ENCODE peak calls at places on chromosomes 5 and 9, in six cellular contexts. H, J, L, U, P and F are unnamed samples.

GRCh38 chr9:35350827-35351549 is 138.9 kb upstream of the RUSC2 start:
- DNase-seq in H (peak), J (peak), L (no peak), U (no peak), P (no peak), F (peak)

GRCh38 chr5:41649659-41650058 is 139.3 kb upstream of the PLCXD3 start:
- DNase-seq in H (no peak), J (peak), L (no peak), U (no peak), P (no peak), F (no peak)

GRCh38 chr5:160929906-160930305 is 77.9 kb upstream of the ATP10B start:
- DNase-seq in H (no peak), J (no peak), L (no peak), U (no peak), P (no peak), F (no peak)

GRCh38 chr5:68114641-68115040 is 100.9 kb upstream of the PIK3R1 start:
- DNase-seq in H (peak), J (peak), L (no peak), U (no peak), P (no peak), F (no peak)

GRCh38 chr5:139668064-139668880 is 20.1 kb downstream of the CXXC5 start:
- DNase-seq in H (no peak), J (no peak), L (peak), U (peak), P (peak), F (no peak)

GRCh38 chr5:57650360-57651069 is 167.9 kb upstream of the ACTBL2 start:
- DNase-seq in H (peak), J (peak), L (peak), U (no peak), P (no peak), F (peak)

GRCh38 chr9:74496819-74497749 is at the start of gene RORB:
- DNase-seq in H (peak), J (peak), L (peak), U (peak), P (peak), F (peak)

GRCh38 chr5:159732220-159732619 is 184.1 kb upstream of the ADRA1B start:
- DNase-seq in H (peak), J (no peak), L (no peak), U (no peak), P (no peak), F (no peak)

GRCh38 chr9:125540497-125540896 is 166.5 kb downstream of the MAPKAP1 start:
- DNase-seq in H (no peak), J (no peak), L (no peak), U (no peak), P (no peak), F (no peak)

GRCh38 chr9:35689601-35690446 is at the start of gene TPM2:
- DNase-seq in H (peak), J (peak), L (peak), U (no peak), P (peak), F (peak)

GRCh38 chr9:136014928-136015633 is 53.9 kb upstream of the UBAC1 start:
- DNase-seq in H (no peak), J (no peak), L (no peak), U (peak), P (no peak), F (no peak)
- H3K4me3 ChIP-seq in H (no peak), J (no peak), L (no peak), U (no peak), P (no peak), F (no peak)

GRCh38 chr5:95673076-95673475 is 9.7 kb downstream of the SPATA9 start:
- DNase-seq in H (peak), J (peak), L (no peak), U (no peak), P (no peak), F (peak)
- H3K4me3 ChIP-seq in H (no peak), J (no peak), L (no peak), U (no peak), P (no peak), F (no peak)

DNA sequence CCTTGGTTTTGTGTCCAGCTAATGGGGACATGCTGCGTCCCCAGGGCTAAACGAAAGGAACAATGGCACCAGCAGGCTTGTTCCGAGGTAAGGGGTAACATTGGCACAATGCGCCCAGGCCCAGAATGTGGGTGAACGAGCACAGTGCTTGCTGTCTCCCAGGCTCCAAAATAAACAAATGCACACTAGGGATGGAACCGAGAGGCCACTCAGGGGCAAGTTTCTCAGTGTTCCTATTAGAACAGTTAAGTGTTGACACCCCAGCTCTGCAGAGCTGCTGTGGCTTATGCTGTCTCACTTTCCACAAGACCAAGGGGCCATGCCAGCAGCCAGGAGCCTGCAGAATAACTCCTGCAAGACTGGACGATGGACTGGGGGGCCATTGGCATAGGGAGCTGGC is 492.4 kb downstream of the GADD45G start:
- DNase-seq in H (no peak), J (no peak), L (no peak), U (no peak), P (peak), F (no peak)
- H3K4me3 ChIP-seq in H (no peak), J (no peak), L (no peak), U (no peak), P (no peak), F (no peak)

DNA sequence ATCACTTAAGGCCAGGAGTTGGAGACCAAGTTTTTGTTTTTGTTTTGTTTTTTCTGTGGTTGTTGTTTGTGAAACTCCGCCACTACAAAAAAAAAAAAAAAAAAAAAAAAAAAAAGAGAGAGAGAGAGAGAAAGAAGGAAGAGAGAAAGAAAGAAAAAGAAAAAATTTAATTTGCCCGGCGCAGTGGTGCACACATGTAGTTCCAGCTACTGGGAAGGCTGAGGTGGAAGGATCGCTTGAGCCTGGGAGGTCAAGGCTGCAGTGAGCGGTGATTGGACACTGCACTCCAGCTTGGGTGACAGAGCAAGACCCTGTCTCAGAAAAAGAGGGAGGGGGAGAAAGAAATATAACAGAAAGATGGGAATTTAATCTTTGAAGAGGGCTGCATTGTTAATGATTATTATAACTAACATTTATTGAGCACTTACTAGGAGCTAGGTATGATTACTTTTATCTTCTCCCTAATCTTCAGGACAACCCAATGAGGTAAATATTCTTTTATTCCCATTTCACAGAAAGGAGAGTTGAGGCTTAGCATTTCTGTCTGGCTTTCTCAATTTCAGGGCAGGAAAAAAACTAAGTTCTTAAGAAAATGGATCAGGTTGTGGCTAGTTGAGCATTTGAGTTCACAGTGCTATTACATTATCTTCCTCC is 1.0 kb downstream of the THG1L start:
- DNase-seq in H (no peak), J (no peak), L (no peak), U (no peak), P (no peak), F (no peak)
- H3K4me3 ChIP-seq in H (peak), J (no peak), L (peak), U (peak), P (peak), F (peak)

DNA sequence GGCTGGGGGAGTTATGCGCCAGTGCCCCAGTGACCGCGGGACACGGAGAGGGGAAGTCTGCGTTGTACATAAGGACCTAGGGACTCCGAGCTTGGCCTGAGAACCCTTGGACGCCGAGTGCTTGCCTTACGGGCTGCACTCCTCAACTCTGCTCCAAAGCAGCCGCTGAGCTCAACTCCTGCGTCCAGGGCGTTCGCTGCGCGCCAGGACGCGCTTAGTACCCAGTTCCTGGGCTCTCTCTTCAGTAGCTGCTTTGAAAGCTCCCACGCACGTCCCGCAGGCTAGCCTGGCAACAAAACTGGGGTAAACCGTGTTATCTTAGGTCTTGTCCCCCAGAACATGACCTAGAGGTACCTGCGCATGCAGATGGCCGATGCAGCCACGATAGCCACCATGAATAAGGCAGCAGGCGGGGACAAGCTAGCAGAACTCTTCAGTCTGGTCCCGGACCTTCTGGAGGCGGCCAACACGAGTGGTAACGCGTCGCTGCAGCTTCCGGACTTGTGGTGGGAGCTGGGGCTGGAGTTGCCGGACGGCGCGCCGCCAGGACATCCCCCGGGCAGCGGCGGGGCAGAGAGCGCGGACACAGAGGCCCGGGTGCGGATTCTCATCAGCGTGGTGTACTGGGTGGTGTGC is at the start of gene RXFP3:
- DNase-seq in H (peak), J (peak), L (peak), U (no peak), P (peak), F (no peak)
- H3K4me3 ChIP-seq in H (peak), J (peak), L (peak), U (no peak), P (peak), F (peak)

DNA sequence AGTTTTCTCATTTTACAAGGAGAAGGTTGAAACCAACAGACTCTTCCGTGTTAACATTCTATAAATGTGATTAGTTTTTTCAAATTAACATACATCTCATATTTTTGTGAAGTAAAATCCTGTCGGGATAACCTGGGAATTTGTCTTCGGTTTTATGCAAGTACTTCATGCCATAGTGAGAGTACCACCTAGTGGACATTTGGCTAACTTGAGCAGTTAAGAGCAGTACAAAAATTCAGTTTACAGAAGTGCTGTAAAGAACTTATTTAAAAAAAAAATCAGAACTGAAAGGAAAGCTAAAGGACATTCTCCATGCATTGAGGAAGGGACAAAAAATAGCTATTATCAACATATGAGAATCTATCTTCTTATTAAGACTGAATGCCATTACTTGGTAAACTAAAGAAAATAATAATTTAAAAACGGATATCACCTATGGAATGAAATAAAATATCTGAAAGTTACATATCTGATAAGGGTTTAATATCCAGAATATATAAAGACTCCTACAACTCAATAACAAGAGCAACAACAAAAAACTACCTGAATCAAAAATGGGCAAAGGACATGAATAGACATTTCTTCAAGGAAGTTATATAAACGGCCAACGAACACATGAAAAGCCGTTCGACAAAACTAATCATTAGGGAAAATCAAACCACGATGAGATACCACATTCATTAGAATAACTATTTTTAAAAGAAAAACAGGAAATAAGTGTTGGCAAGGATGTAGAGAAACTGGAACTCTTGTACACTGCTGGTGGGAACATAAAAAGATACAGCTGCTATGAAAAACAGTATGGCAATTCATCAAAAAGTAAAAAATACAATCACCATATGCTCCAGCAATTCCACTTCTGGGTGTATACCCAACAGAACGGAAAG is 117.0 kb upstream of the GNA14 start:
- DNase-seq in H (peak), J (peak), L (peak), U (no peak), P (no peak), F (no peak)
- H3K4me3 ChIP-seq in H (no peak), J (no peak), L (no peak), U (no peak), P (no peak), F (no peak)

DNA sequence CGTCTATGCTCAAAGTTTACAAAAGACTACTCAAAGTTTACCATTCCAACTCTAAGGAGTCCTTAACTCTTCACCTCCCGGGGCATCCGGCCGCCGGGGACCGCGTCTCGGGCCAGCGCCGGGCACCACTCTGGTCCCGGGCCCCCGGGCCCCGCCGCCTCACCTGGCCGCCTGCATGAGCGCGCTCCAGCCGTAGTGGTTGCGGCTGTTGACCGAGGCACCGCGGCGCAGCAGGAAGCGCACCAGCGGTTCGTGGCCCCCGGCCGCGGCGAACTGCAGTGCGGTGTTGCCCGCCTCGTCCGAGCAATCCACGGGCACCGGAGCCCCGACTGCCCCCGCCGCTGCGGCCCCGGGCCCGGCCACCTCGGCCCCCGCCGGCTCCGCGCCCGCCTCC is 388 bp downstream of the ANKS6 start:
- DNase-seq in H (no peak), J (no peak), L (peak), U (peak), P (peak), F (no peak)
- H3K4me3 ChIP-seq in H (peak), J (peak), L (peak), U (peak), P (peak), F (peak)

GRCh38 chr5:170937072-170937471 is 75.3 kb downstream of the RANBP17 start:
- DNase-seq in H (no peak), J (no peak), L (no peak), U (no peak), P (no peak), F (no peak)

GRCh38 chr5:170937914-170938313 is 76.1 kb downstream of the RANBP17 start:
- DNase-seq in H (no peak), J (no peak), L (no peak), U (no peak), P (no peak), F (no peak)

GRCh38 chr5:170939178-170939577 is 77.4 kb downstream of the RANBP17 start:
- DNase-seq in H (no peak), J (no peak), L (no peak), U (no peak), P (no peak), F (no peak)

GRCh38 chr5:170945275-170945674 is 83.5 kb downstream of the RANBP17 start:
- DNase-seq in H (no peak), J (no peak), L (no peak), U (no peak), P (no peak), F (no peak)

GRCh38 chr5:170941788-170942187 is 80.0 kb downstream of the RANBP17 start:
- DNase-seq in H (no peak), J (no peak), L (peak), U (no peak), P (no peak), F (no peak)
- H3K4me3 ChIP-seq in H (no peak), J (no peak), L (no peak), U (no peak), P (no peak), F (no peak)

GRCh38 chr5:36722913-36723312 is 116.5 kb downstream of the SLC1A3 start:
- DNase-seq in H (no peak), J (peak), L (no peak), U (no peak), P (no peak), F (no peak)

GRCh38 chr5:36723921-36724320 is 117.5 kb downstream of the SLC1A3 start:
- DNase-seq in H (no peak), J (no peak), L (no peak), U (no peak), P (no peak), F (no peak)

GRCh38 chr5:36721664-36722063 is 115.3 kb downstream of the SLC1A3 start:
- DNase-seq in H (no peak), J (no peak), L (no peak), U (no peak), P (no peak), F (no peak)

GRCh38 chr5:36719266-36719665 is 112.9 kb downstream of the SLC1A3 start:
- DNase-seq in H (no peak), J (no peak), L (no peak), U (no peak), P (no peak), F (no peak)

DNA sequence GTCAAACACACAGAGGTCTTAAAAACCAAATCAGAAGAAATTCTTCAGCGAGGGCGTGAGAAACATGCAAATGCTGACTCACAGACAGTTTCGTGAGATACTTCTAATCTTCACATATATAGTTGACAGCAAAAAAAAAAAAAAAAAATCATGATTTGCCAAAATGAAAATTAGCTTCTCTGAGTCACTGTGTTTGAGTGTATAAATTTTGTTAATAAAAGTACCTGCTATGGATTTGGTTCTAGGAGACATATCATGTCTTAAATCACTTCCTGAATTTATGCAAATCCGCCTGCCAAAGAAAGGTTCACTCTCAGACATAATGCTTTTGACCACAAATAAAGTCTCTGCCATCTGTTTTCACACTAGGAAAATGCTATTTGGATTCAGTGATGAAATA is 114.3 kb downstream of the SLC1A3 start:
- DNase-seq in H (no peak), J (no peak), L (no peak), U (no peak), P (no peak), F (no peak)
- H3K4me3 ChIP-seq in H (no peak), J (no peak), L (no peak), U (no peak), P (no peak), F (no peak)